ENCODE peak calls at places on chromosomes 6 and 20, in nine cellular contexts. I, X, D, E, Q, O, B, S and C are unnamed samples.

GRCh38 chr6:85078071-85078470 is 313.7 kb upstream of the TBX18 start:
- DNase-seq in S (no peak), E (peak; percentile 83), X (no peak), D (peak; percentile 23), B (peak; percentile 62), Q (peak; percentile 84), O (peak; percentile 39), I (no peak), C (no peak)

GRCh38 chr6:113073611-113074191 is 726.6 kb downstream of the RFPL4B start:
- DNase-seq in Q (peak; percentile 80), I (no peak), B (peak; percentile 65), S (no peak), X (no peak), D (no peak), E (no peak), O (no peak), C (no peak)

GRCh38 chr6:363291-363690 is 28.3 kb upstream of the IRF4 start:
- DNase-seq in B (no peak), Q (no peak), D (no peak), I (no peak), E (no peak), O (no peak), X (no peak), S (no peak), C (no peak)

GRCh38 chr20:3407426-3408250 is at the start of gene DNAAF9:
- DNase-seq in I (peak; percentile 71), D (peak; percentile 88), B (no peak), S (peak; percentile 80), Q (peak; percentile 75), E (peak; percentile 81), X (peak; percentile 68), O (no peak), C (peak; percentile 82)

GRCh38 chr6:20464847-20465246 is 63.2 kb downstream of the E2F3 start:
- DNase-seq in D (no peak), O (no peak), X (no peak), B (no peak), E (no peak), S (no peak), I (no peak), Q (no peak), C (no peak)

GRCh38 chr6:45722876-45723275 is 292.8 kb downstream of the CLIC5 start:
- DNase-seq in E (no peak), X (no peak), I (no peak), B (no peak), D (no peak), O (no peak), Q (no peak), S (no peak), C (no peak)

GRCh38 chr6:11770546-11771466 is 7.8 kb downstream of the ADTRP start:
- DNase-seq in S (peak; percentile 88), B (peak; percentile 98), I (no peak), X (peak; percentile 52), D (peak; percentile 92), E (peak; percentile 100), O (peak; percentile 96), Q (peak; percentile 100), C (peak; percentile 90)

GRCh38 chr6:37481793-37482192 is 17.9 kb downstream of the CCDC167 start:
- DNase-seq in E (no peak), Q (no peak), O (no peak), D (no peak), I (no peak), B (no peak), X (no peak), S (peak; percentile 58), C (no peak)

GRCh38 chr20:2032168-2032567 is 38.3 kb upstream of the PDYN start:
- DNase-seq in B (no peak), S (no peak), O (no peak), X (no peak), D (no peak), E (no peak), I (no peak), Q (no peak), C (no peak)

GRCh38 chr20:50339196-50339901 is 148.7 kb downstream of the CEBPB start:
- DNase-seq in D (no peak), I (no peak), O (no peak), Q (no peak), E (peak; percentile 62), S (no peak), B (peak; percentile 26), X (peak; percentile 34), C (no peak)

GRCh38 chr6:32568561-32568960 is 21.1 kb downstream of the HLA-DRB1 start:
- DNase-seq in D (no peak), E (no peak), B (no peak), Q (no peak), I (no peak), X (no peak), O (no peak), S (no peak), C (no peak)

GRCh38 chr6:104227502-104227901 is 632.2 kb downstream of the HACE1 start:
- DNase-seq in Q (no peak), O (no peak), X (no peak), B (no peak), I (no peak), E (peak; percentile 49), D (no peak), S (no peak), C (no peak)

GRCh38 chr6:98957440-98957839 is 9.7 kb upstream of the FBXL4 start:
- DNase-seq in E (peak; percentile 85), S (no peak), D (no peak), B (peak; percentile 27), Q (peak; percentile 30), I (no peak), X (no peak), O (peak; percentile 38), C (peak; percentile 46)

GRCh38 chr20:61912665-61913422 is 152.8 kb downstream of the TAF4 start:
- DNase-seq in Q (no peak), I (no peak), X (peak; percentile 62), O (no peak), B (no peak), D (no peak), S (no peak), E (no peak), C (peak; percentile 31)

GRCh38 chr20:15708984-15709598 is 864.2 kb downstream of the KIF16B start:
- DNase-seq in S (peak; percentile 8), O (no peak), I (no peak), X (peak; percentile 67), Q (peak; percentile 30), D (peak; percentile 59), E (peak; percentile 24), B (no peak), C (no peak)

GRCh38 chr20:49279677-49280462 is 2.0 kb upstream of the ZNFX1 start:
- DNase-seq in Q (peak; percentile 37), S (no peak), E (peak; percentile 22), I (no peak), D (no peak), O (no peak), B (no peak), X (peak; percentile 48), C (no peak)

GRCh38 chr6:126110494-126111270 is 124.3 kb downstream of the TRMT11 start:
- DNase-seq in I (no peak), X (no peak), Q (no peak), O (no peak), S (no peak), E (no peak), B (no peak), D (no peak), C (no peak)

GRCh38 chr6:156710479-156710878 is 66.7 kb upstream of the ARID1B start:
- DNase-seq in I (no peak), B (no peak), D (no peak), S (no peak), Q (peak; percentile 12), O (no peak), X (no peak), E (peak; percentile 14), C (no peak)

GRCh38 chr6:69096681-69097080 is 461.6 kb downstream of the ADGRB3 start:
- DNase-seq in E (no peak), I (no peak), Q (peak; percentile 12), B (no peak), O (no peak), S (no peak), D (no peak), X (no peak), C (no peak)

GRCh38 chr6:43246301-43247114 is 3.2 kb downstream of the TTBK1 start:
- DNase-seq in S (peak; percentile 67), Q (no peak), E (no peak), I (no peak), O (no peak), B (no peak), X (peak; percentile 57), D (no peak), C (peak; percentile 72)
- H3K4me3 ChIP-seq in S (peak overlapping the region; percentile 19), Q (peak overlapping the region; percentile 42), E (no peak overlapping the region), I (peak overlapping the region; percentile 87), O (peak overlapping the region; percentile 52), B (peak overlapping the region; percentile 39), X (peak overlapping the region; percentile 55), D (peak overlapping the region; percentile 44), C (no peak overlapping the region)

DNA sequence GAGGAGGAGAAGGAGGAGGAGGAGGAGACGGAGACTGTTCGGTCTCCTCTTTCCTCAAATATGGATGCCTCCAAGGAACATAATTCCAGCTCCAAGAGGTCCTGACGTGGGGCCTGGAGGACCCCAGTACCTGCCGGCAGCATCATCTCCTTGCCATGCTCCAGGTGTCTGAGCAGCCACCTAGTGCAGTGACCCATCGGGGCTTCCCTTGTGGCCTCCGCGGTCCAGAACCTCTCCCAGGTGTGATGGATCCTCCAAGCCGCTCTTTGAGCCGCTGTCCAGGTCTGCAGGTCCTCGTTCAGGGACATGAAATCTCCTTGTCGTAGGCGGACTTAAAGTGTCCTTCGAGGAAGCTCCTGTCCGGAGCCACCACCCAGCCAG is 35.8 kb upstream of the HLA-C start:
- DNase-seq in S (no peak), D (no peak), B (no peak), O (no peak), Q (no peak), I (no peak), E (no peak), X (no peak), C (no peak)
- H3K4me3 ChIP-seq in S (peak overlapping the region; percentile 23), D (no peak overlapping the region), B (no peak overlapping the region), O (no peak overlapping the region), Q (no peak overlapping the region), I (peak overlapping the region; percentile 57), E (no peak overlapping the region), X (no peak overlapping the region), C (no peak overlapping the region)

GRCh38 chr6:137739544-137739943 is 127.5 kb upstream of the TNFAIP3 start:
- DNase-seq in E (no peak), O (no peak), Q (no peak), I (no peak), B (no peak), X (no peak), S (no peak), D (no peak), C (no peak)
- H3K4me3 ChIP-seq in E (no peak overlapping the region), O (no peak overlapping the region), Q (no peak overlapping the region), I (no peak overlapping the region), B (no peak overlapping the region), X (no peak overlapping the region), S (no peak overlapping the region), D (no peak overlapping the region), C (no peak overlapping the region)

DNA sequence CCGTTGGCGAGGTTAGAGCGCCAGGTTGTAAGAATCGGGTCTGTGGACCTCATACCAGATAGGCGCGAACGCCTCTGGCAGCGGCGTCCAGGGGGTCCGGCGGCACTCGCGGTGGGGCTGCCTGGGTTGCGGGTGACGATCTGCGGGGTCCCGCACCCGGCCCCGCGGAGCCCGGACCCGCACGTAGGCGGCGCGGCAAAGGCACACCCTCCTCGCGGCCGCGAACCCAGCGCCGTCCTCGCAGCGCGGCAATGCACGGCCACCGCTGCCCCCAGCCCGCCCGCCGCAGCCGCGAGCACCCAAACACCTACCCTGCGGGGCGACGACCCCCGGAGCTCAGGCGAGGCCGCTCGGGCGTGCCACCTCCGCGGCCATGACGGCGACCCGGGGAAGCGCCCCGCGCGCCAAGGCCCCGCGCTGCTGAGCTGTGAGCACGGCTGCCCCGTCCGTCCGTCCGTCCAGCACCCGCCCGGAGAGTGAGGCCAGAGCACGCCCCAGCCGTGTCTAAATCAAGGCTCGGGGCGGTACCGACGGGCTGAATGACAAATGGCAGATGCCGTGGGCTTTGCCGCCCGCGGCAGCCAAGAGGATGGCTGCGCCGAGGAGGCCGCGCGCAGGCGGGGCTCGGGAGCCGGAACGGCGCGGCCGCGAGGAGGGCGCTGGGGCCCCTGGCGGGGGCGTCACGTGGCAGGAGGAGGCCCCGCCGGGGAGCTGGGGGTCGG is at the start of gene PLAGL1:
- DNase-seq in X (peak; percentile 35), B (no peak), I (peak; percentile 10), O (peak; percentile 16), Q (peak; percentile 68), E (peak; percentile 73), S (peak; percentile 59), D (peak; percentile 50), C (peak; percentile 79)
- H3K4me3 ChIP-seq in X (peak within 1 kb of the TSS; percentile 40), B (peak within 1 kb of the TSS; percentile 57), I (no peak within 1 kb of the TSS), O (peak within 1 kb of the TSS; percentile 60), Q (peak within 1 kb of the TSS; percentile 56), E (peak within 1 kb of the TSS; percentile 77), S (peak within 1 kb of the TSS; percentile 37), D (peak within 1 kb of the TSS; percentile 58), C (peak within 1 kb of the TSS; percentile 40)